ENCODE peak calls at places on chromosomes 1 and 21, in four cellular contexts. C, Y, V and Z are unnamed samples.

GRCh38 chr1:19758227-19758830 is 41.4 kb downstream of the TMCO4 start:
- DNase-seq in C (peak; percentile 76), Y (no peak), V (no peak), Z (no peak)

GRCh38 chr1:59183918-59184317 is 113.0 kb upstream of the FGGY start:
- DNase-seq in C (no peak), Y (no peak), V (no peak), Z (no peak)

GRCh38 chr1:154352581-154353459 is 27.5 kb downstream of the ATP8B2 start:
- DNase-seq in C (peak; percentile 43), Y (peak; percentile 25), V (no peak), Z (peak; percentile 66)

GRCh38 chr1:65539272-65540131 is 119.0 kb downstream of the LEPR start:
- DNase-seq in C (no peak), Y (no peak), V (no peak), Z (no peak)

GRCh38 chr1:22197644-22198043 is 54.7 kb upstream of the WNT4 start:
- DNase-seq in C (no peak), Y (no peak), V (no peak), Z (no peak)

GRCh38 chr1:109783436-109783835 is 19.7 kb upstream of the EPS8L3 start:
- DNase-seq in C (peak; percentile 92), Y (no peak), V (no peak), Z (no peak)

GRCh38 chr21:27290020-27290419 is 323.1 kb upstream of the ADAMTS5 start:
- DNase-seq in C (no peak), Y (no peak), V (no peak), Z (no peak)

GRCh38 chr1:55078470-55078869 is 39.1 kb downstream of the PCSK9 start:
- DNase-seq in C (no peak), Y (no peak), V (no peak), Z (no peak)

GRCh38 chr1:48242126-48242736 is 19.7 kb downstream of the SLC5A9 start:
- DNase-seq in C (no peak), Y (no peak), V (no peak), Z (no peak)

GRCh38 chr1:31605908-31606427 is 11.5 kb upstream of the HCRTR1 start:
- DNase-seq in C (peak; percentile 77), Y (no peak), V (peak; percentile 51), Z (no peak)

GRCh38 chr1:191707288-191707687 is 451.0 kb upstream of the RGS18 start:
- DNase-seq in C (no peak), Y (no peak), V (no peak), Z (no peak)

GRCh38 chr1:86703696-86704455 is 500 bp upstream of the SH3GLB1 start:
- DNase-seq in C (peak; percentile 68), Y (peak; percentile 31), V (no peak), Z (no peak)

GRCh38 chr1:167916766-167917511 is 3.0 kb upstream of the ADCY10 start:
- DNase-seq in C (no peak), Y (no peak), V (no peak), Z (no peak)

GRCh38 chr1:212981025-212981495 is 30.7 kb downstream of the VASH2 start:
- DNase-seq in C (peak; percentile 15), Y (no peak), V (no peak), Z (peak; percentile 55)